ENCODE peak calls at places on chromosomes 5 and 9, in four cellular contexts. One of them, this sample, is unnamed.

GRCh38 chr9:97853844-97854695 is 1.0 kb downstream of the FOXE1 start:
- DNase-seq in right lobe of liver: no peak
- DNase-seq in uterus: no peak
- DNase-seq in HepG2: no peak
- DNase-seq in this sample: no peak

GRCh38 chr5:142235050-142235797 is 89.6 kb downstream of the SPRY4 start:
- DNase-seq in HepG2: no peak
- DNase-seq in right lobe of liver: no peak
- DNase-seq in uterus: no peak
- DNase-seq in this sample: no peak

GRCh38 chr5:91643796-91644195 is 260.7 kb upstream of the ARRDC3 start:
- DNase-seq in HepG2: no peak
- DNase-seq in right lobe of liver: no peak
- DNase-seq in uterus: no peak
- DNase-seq in this sample: no peak

GRCh38 chr5:162230348-162230747 is 162.8 kb downstream of the GABRG2 start:
- DNase-seq in uterus: no peak
- DNase-seq in right lobe of liver: no peak
- DNase-seq in HepG2: no peak
- DNase-seq in this sample: no peak

GRCh38 chr9:95494416-95495371 is 22.1 kb downstream of the PTCH1 start:
- DNase-seq in uterus: no peak
- DNase-seq in HepG2: no peak
- DNase-seq in right lobe of liver: no peak
- DNase-seq in this sample: no peak

GRCh38 chr5:132451387-132451786 is 39.2 kb downstream of the IRF1 start:
- DNase-seq in HepG2: no peak
- DNase-seq in uterus: no peak
- DNase-seq in right lobe of liver: no peak
- DNase-seq in this sample: no peak

GRCh38 chr9:15249042-15249818 is 57.8 kb downstream of the TTC39B start:
- DNase-seq in uterus: no peak
- DNase-seq in HepG2: no peak
- DNase-seq in right lobe of liver: no peak
- DNase-seq in this sample: no peak

GRCh38 chr9:120742951-120743416 is 28.7 kb upstream of the MEGF9 start:
- DNase-seq in right lobe of liver: peak
- DNase-seq in HepG2: peak
- DNase-seq in uterus: no peak
- DNase-seq in this sample: no peak

GRCh38 chr5:179143446-179143845 is 83.3 kb downstream of the ZNF354C start:
- DNase-seq in HepG2: peak
- DNase-seq in uterus: no peak
- DNase-seq in right lobe of liver: no peak
- DNase-seq in this sample: no peak

GRCh38 chr9:133564451-133564850 is 29.9 kb downstream of the ADAMTSL2 start:
- DNase-seq in uterus: no peak
- DNase-seq in HepG2: no peak
- DNase-seq in right lobe of liver: no peak
- DNase-seq in this sample: no peak

GRCh38 chr9:133561976-133562554 is 27.6 kb downstream of the ADAMTSL2 start:
- DNase-seq in uterus: no peak
- DNase-seq in right lobe of liver: no peak
- DNase-seq in HepG2: no peak
- DNase-seq in this sample: no peak

GRCh38 chr9:133563286-133564213 is 29.0 kb downstream of the ADAMTSL2 start:
- DNase-seq in right lobe of liver: no peak
- DNase-seq in HepG2: no peak
- DNase-seq in uterus: peak
- DNase-seq in this sample: peak

GRCh38 chr9:133560944-133561343 is 26.4 kb downstream of the ADAMTSL2 start:
- DNase-seq in HepG2: no peak
- DNase-seq in right lobe of liver: no peak
- DNase-seq in uterus: no peak
- DNase-seq in this sample: no peak

DNA sequence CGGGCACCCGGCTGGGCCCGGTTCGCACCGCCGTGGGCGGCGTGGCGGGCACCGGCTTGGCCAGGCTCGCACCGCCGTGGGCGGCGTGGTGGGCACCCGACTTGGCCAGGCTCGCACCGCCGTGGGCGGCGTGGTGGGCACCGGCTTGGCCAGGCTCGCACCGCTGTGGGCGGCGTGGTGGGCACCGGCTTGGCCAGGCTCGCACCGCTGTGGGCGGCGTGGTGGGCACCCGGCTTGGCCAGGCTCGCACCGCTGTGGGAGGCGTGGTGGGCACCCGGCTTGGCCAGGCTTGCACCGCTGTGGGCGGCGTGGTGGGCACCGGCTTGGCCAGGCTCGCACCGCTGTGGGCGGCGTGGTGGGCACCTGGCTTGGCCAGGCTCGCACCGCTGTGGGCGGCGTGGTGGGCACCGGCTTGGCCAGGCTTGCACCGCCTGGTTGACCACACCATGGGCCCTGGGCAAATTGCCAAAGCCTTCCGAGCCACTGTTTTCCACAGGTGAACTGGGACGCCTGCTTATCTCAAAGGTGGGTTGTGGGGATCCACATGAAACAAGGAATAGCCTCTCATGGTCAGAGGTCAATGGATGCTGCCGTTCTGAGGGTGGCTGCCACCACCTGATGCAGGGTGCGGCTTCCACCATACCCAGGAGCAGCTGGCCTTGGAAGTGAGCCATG is 28.2 kb downstream of the ADAMTSL2 start:
- DNase-seq in uterus: no peak
- DNase-seq in HepG2: no peak
- DNase-seq in right lobe of liver: no peak
- DNase-seq in this sample: no peak
- H3K4me3 ChIP-seq in uterus: no peak
- H3K4me3 ChIP-seq in HepG2: no peak
- H3K4me3 ChIP-seq in right lobe of liver: no peak
- H3K4me3 ChIP-seq in this sample: no peak

GRCh38 chr9:133144887-133145466 is 18.7 kb downstream of the GBGT1 start:
- DNase-seq in right lobe of liver: no peak
- DNase-seq in HepG2: no peak
- DNase-seq in uterus: peak
- DNase-seq in this sample: no peak

GRCh38 chr9:133141833-133142594 is 21.0 kb upstream of the RALGDS start:
- DNase-seq in HepG2: no peak
- DNase-seq in right lobe of liver: no peak
- DNase-seq in uterus: peak
- DNase-seq in this sample: no peak

GRCh38 chr9:133142657-133143592 is 20.8 kb downstream of the GBGT1 start:
- DNase-seq in HepG2: no peak
- DNase-seq in uterus: no peak
- DNase-seq in right lobe of liver: no peak
- DNase-seq in this sample: no peak

GRCh38 chr9:133144142-133144886 is 19.4 kb downstream of the GBGT1 start:
- DNase-seq in HepG2: peak
- DNase-seq in uterus: peak
- DNase-seq in right lobe of liver: peak
- DNase-seq in this sample: peak

DNA sequence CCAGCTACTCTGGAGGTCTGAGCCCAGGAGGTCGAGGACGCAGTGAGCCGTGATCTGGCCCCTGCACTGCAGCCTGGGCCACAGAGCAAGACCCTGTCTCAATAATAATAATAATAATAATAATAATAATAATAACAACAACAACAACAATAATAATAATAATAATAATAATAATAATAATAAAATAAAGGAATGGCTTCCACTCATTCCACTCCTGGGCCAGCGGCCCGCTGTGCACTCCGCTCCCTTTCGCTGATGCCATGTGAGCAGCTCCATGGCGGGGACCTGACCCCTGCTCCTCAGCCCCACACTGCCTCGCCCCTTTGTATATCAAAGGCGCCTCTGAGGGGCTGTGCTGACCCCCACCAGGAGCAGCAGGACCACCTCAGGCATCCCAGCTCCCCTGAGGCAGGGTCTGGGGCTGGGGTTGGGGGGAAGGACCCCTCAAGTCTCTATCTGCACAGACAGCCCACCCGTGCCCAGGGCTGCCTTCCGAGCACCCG is 20.0 kb downstream of the GBGT1 start:
- DNase-seq in uterus: no peak
- DNase-seq in HepG2: no peak
- DNase-seq in right lobe of liver: no peak
- DNase-seq in this sample: no peak
- H3K27ac ChIP-seq in uterus: peak
- H3K27ac ChIP-seq in HepG2: peak
- H3K27ac ChIP-seq in right lobe of liver: no peak
- H3K27ac ChIP-seq in this sample: peak

DNA sequence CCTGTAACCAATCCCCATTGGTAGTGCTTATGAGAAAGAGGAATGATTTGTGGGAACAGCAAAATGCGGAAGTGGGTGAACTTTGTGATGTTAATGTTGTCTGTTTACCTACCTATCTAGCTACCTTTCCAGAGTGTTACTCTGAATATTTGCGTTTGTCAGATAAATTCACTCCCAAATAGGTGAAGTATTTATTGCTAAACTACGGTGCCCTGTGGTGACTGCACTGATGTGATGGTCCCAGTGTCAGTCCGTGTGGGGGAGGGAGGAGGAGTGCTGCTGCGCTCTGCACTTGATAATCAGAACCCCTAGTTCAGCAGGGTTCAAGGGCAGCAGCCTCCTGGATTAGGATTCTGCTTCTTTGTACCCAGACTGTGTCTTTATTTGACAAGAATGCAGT is 55.3 kb downstream of the TJP2 start:
- DNase-seq in HepG2: no peak
- DNase-seq in uterus: no peak
- DNase-seq in right lobe of liver: no peak
- DNase-seq in this sample: no peak
- TF ChIP-seq POLR2A in HepG2: no peak
- TF ChIP-seq POLR2A in uterus: no peak
- TF ChIP-seq POLR2A in right lobe of liver: no peak
- TF ChIP-seq POLR2A in this sample: no peak

DNA sequence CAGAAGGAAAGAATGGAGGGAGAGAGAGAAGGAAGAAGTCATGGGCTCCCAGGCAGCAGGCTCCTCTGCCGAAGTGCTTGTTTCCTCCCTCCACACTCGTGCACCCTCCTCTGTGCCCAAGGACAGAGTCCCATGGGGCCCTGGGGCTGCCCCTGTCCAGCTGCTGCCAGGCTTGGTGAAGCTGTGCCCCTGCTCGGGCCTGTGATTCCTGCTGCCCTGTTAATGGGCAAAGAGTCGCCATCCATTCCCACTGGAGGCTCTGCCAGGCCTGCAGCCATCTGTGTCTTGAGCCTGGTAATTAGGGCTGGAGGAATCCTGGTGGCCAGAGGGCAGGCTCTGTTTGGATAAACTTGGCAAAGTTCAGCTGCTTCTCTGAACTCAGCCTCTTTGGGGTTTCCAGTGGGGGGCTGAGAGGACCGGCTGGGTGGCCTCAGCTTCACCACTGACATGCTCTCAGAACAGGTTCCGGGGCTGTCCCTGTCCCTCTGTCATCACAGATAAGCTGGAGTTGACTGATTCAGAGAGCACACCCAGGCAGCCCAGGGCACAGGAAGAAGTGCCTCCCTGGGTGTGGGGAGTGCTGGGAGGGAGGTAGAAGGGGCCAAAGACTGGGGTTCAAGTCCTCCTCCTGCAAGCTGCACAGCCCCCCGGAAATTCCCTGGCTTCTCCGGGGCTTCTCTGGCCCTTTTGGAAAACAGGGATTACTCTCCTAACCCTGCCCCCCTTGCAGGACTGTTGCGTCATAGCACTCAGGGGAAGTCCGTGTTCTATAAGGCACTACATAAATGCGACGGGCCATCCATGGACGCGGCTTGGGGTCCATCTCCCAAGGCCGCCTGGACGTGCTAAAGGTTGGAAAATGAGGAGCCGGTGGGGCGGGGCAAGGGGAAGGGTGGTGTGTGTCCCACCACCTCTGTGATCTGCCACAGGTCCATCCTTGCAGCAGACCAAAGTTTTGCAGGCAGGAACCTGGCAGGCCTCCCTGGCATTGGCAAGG is 154.8 kb downstream of the PAX5 start:
- DNase-seq in HepG2: no peak
- DNase-seq in right lobe of liver: no peak
- DNase-seq in uterus: no peak
- DNase-seq in this sample: no peak
- H3K4me3 ChIP-seq in HepG2: no peak
- H3K4me3 ChIP-seq in right lobe of liver: no peak
- H3K4me3 ChIP-seq in uterus: no peak
- H3K4me3 ChIP-seq in this sample: no peak

DNA sequence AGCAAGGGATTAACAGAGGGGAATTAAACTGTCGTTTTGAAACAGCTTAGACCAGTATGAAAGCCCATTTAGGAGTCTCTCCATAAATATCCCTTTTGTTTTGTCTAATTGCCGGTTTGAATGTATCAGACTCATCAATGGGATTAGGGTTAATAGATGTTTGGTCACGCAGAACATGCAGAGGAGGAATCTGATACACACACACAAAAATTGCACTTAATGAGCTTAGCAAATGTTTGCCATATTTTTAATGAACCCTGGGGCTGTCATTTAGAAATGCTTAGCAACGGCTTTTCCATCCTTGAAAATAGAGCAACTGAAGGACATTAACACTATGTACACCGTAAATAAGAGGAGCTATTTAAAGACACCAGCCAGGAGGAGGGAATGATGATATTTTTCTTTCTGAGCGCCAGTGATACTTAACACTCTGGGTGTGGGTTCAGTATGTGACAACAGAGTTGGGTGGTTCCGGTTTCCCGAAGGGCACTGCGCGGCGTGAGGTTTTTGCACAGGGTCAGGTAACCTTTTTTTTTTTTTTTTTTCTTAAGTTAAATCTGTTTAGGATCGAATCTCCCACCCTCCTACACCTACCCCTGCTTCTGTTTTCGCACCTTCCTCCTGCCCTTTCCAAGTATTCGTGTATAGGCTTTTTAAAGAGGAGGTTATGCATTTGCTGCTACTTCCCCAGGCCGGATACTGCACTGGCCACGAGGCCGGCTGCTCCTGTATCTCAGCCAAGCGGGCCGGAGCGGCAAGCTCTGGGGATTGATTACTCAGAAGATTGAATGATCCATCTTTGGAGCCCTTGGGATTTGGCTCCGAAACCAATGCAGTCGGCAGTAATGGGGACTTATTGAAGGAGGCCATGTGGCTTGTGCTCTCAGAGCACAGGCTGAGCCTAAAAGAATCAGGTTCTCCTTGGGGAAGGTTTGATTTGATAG is 405.0 kb downstream of the TLE4 start:
- DNase-seq in uterus: no peak
- DNase-seq in HepG2: no peak
- DNase-seq in right lobe of liver: no peak
- DNase-seq in this sample: peak
- H3K27ac ChIP-seq in uterus: no peak
- H3K27ac ChIP-seq in HepG2: no peak
- H3K27ac ChIP-seq in right lobe of liver: no peak
- H3K27ac ChIP-seq in this sample: peak